ENCODE peak calls at places on chromosomes 1 and 21, in nine cellular contexts. One of them, this sample, is unnamed.

GRCh38 chr1:205072881-205073280 is 11.4 kb downstream of the TMEM81 start:
- DNase-seq in heart right ventricle: no peak
- DNase-seq in endodermal cell: no peak
- DNase-seq in fibroblast of lung: no peak
- DNase-seq in cardiac muscle cell: no peak
- DNase-seq in cardiac fibroblast: no peak
- DNase-seq in IMR-90: no peak
- DNase-seq in AG04449: no peak
- DNase-seq in astrocyte of the spinal cord: no peak
- DNase-seq in this sample: no peak

GRCh38 chr21:45987121-45987711 is 5.6 kb downstream of the COL6A1 start:
- DNase-seq in heart right ventricle: peak
- DNase-seq in endodermal cell: no peak
- DNase-seq in fibroblast of lung: no peak
- DNase-seq in cardiac muscle cell: no peak
- DNase-seq in cardiac fibroblast: no peak
- DNase-seq in IMR-90: no peak
- DNase-seq in AG04449: no peak
- DNase-seq in astrocyte of the spinal cord: no peak
- DNase-seq in this sample: no peak

GRCh38 chr1:29527314-29528004 is 291.1 kb downstream of the PTPRU start:
- DNase-seq in heart right ventricle: no peak
- DNase-seq in endodermal cell: peak
- DNase-seq in fibroblast of lung: no peak
- DNase-seq in cardiac muscle cell: no peak
- DNase-seq in cardiac fibroblast: no peak
- DNase-seq in IMR-90: no peak
- DNase-seq in AG04449: no peak
- DNase-seq in astrocyte of the spinal cord: no peak
- DNase-seq in this sample: no peak

GRCh38 chr1:160625725-160626498 is 20.9 kb downstream of the SLAMF1 start:
- DNase-seq in heart right ventricle: no peak
- DNase-seq in endodermal cell: no peak
- DNase-seq in fibroblast of lung: no peak
- DNase-seq in cardiac muscle cell: peak
- DNase-seq in cardiac fibroblast: no peak
- DNase-seq in IMR-90: no peak
- DNase-seq in AG04449: no peak
- DNase-seq in astrocyte of the spinal cord: no peak
- DNase-seq in this sample: no peak

GRCh38 chr1:87968259-87968955 is 639.7 kb downstream of the LMO4 start:
- DNase-seq in heart right ventricle: peak
- DNase-seq in endodermal cell: no peak
- DNase-seq in fibroblast of lung: peak
- DNase-seq in cardiac muscle cell: peak
- DNase-seq in cardiac fibroblast: peak
- DNase-seq in IMR-90: peak
- DNase-seq in AG04449: no peak
- DNase-seq in astrocyte of the spinal cord: peak
- DNase-seq in this sample: peak

GRCh38 chr1:200150721-200151120 is 123.2 kb downstream of the NR5A2 start:
- DNase-seq in heart right ventricle: no peak
- DNase-seq in endodermal cell: no peak
- DNase-seq in fibroblast of lung: peak
- DNase-seq in cardiac muscle cell: peak
- DNase-seq in cardiac fibroblast: peak
- DNase-seq in IMR-90: peak
- DNase-seq in AG04449: peak
- DNase-seq in astrocyte of the spinal cord: peak
- DNase-seq in this sample: peak

GRCh38 chr1:202852163-202852904 is 36.6 kb downstream of the RABIF start:
- DNase-seq in heart right ventricle: no peak
- DNase-seq in endodermal cell: peak
- DNase-seq in fibroblast of lung: peak
- DNase-seq in cardiac muscle cell: peak
- DNase-seq in cardiac fibroblast: peak
- DNase-seq in IMR-90: peak
- DNase-seq in AG04449: no peak
- DNase-seq in astrocyte of the spinal cord: peak
- DNase-seq in this sample: peak

GRCh38 chr1:214384373-214385079 is 103.6 kb downstream of the SMYD2 start:
- DNase-seq in heart right ventricle: no peak
- DNase-seq in endodermal cell: no peak
- DNase-seq in fibroblast of lung: no peak
- DNase-seq in cardiac muscle cell: no peak
- DNase-seq in cardiac fibroblast: no peak
- DNase-seq in IMR-90: no peak
- DNase-seq in AG04449: no peak
- DNase-seq in astrocyte of the spinal cord: no peak
- DNase-seq in this sample: no peak

GRCh38 chr1:228392111-228392936 is 14.3 kb downstream of the TRIM11 start:
- DNase-seq in heart right ventricle: no peak
- DNase-seq in endodermal cell: no peak
- DNase-seq in fibroblast of lung: peak
- DNase-seq in cardiac muscle cell: no peak
- DNase-seq in cardiac fibroblast: peak
- DNase-seq in IMR-90: peak
- DNase-seq in AG04449: no peak
- DNase-seq in astrocyte of the spinal cord: peak
- DNase-seq in this sample: no peak

GRCh38 chr21:44892536-44893277 is 19.2 kb upstream of the PTTG1IP start:
- DNase-seq in heart right ventricle: peak
- DNase-seq in endodermal cell: peak
- DNase-seq in fibroblast of lung: no peak
- DNase-seq in cardiac muscle cell: peak
- DNase-seq in cardiac fibroblast: peak
- DNase-seq in IMR-90: peak
- DNase-seq in AG04449: no peak
- DNase-seq in astrocyte of the spinal cord: no peak
- DNase-seq in this sample: no peak

GRCh38 chr1:19325958-19326747 is 14.0 kb downstream of the SLC66A1 start:
- DNase-seq in heart right ventricle: no peak
- DNase-seq in endodermal cell: no peak
- DNase-seq in fibroblast of lung: no peak
- DNase-seq in cardiac muscle cell: no peak
- DNase-seq in cardiac fibroblast: no peak
- DNase-seq in IMR-90: no peak
- DNase-seq in AG04449: no peak
- DNase-seq in astrocyte of the spinal cord: no peak
- DNase-seq in this sample: no peak

GRCh38 chr1:19324665-19324990 is 12.5 kb downstream of the SLC66A1 start:
- DNase-seq in heart right ventricle: no peak
- DNase-seq in endodermal cell: no peak
- DNase-seq in fibroblast of lung: no peak
- DNase-seq in cardiac muscle cell: no peak
- DNase-seq in cardiac fibroblast: no peak
- DNase-seq in IMR-90: no peak
- DNase-seq in AG04449: no peak
- DNase-seq in astrocyte of the spinal cord: no peak
- DNase-seq in this sample: no peak

GRCh38 chr1:19323987-19324664 is 12.0 kb downstream of the SLC66A1 start:
- DNase-seq in heart right ventricle: no peak
- DNase-seq in endodermal cell: no peak
- DNase-seq in fibroblast of lung: no peak
- DNase-seq in cardiac muscle cell: no peak
- DNase-seq in cardiac fibroblast: no peak
- DNase-seq in IMR-90: no peak
- DNase-seq in AG04449: no peak
- DNase-seq in astrocyte of the spinal cord: no peak
- DNase-seq in this sample: no peak

GRCh38 chr1:19326748-19327065 is 14.6 kb downstream of the SLC66A1 start:
- DNase-seq in heart right ventricle: no peak
- DNase-seq in endodermal cell: no peak
- DNase-seq in fibroblast of lung: no peak
- DNase-seq in cardiac muscle cell: no peak
- DNase-seq in cardiac fibroblast: no peak
- DNase-seq in IMR-90: no peak
- DNase-seq in AG04449: no peak
- DNase-seq in astrocyte of the spinal cord: no peak
- DNase-seq in this sample: no peak

DNA sequence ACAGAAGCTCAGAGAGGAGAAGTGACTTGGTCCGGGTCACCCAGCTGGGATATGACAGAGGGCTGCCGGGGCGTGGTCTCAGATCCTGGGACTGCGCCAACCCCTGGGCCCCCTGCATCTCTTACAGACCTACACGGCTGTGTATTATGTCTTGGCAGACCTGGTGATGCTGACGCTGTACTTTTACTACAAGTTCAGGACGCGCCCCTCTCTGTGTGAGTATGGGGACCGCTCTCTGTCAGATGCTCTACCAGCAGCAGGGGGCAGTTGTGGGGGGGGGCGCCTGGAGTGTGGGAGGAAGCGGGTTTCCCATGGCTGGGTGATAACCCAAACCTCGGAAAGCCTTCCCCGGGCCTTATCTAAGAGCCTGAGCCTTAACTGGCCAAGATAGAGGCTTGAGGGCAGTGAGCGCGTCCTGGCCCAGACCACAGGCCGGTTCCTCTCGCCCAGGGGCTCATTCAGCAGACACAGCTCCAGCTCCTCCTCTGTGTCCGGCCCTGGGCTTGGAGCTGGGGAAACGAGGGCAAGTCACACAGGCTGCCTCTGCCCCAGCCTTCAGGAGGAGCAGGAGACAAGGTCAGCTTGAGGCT is 13.3 kb downstream of the SLC66A1 start:
- DNase-seq in heart right ventricle: no peak
- DNase-seq in endodermal cell: no peak
- DNase-seq in fibroblast of lung: no peak
- DNase-seq in cardiac muscle cell: peak
- DNase-seq in cardiac fibroblast: no peak
- DNase-seq in IMR-90: no peak
- DNase-seq in AG04449: no peak
- DNase-seq in astrocyte of the spinal cord: no peak
- DNase-seq in this sample: no peak
- TF ChIP-seq CTCF in heart right ventricle: no peak
- TF ChIP-seq CTCF in endodermal cell: no peak
- TF ChIP-seq CTCF in fibroblast of lung: no peak
- TF ChIP-seq CTCF in cardiac muscle cell: no peak
- TF ChIP-seq CTCF in cardiac fibroblast: no peak
- TF ChIP-seq CTCF in IMR-90: no peak
- TF ChIP-seq CTCF in AG04449: no peak
- TF ChIP-seq CTCF in astrocyte of the spinal cord: no peak
- TF ChIP-seq CTCF in this sample: no peak

GRCh38 chr1:183787704-183788103 is 17.2 kb upstream of the RGL1 start:
- DNase-seq in heart right ventricle: no peak
- DNase-seq in endodermal cell: no peak
- DNase-seq in fibroblast of lung: no peak
- DNase-seq in cardiac muscle cell: no peak
- DNase-seq in cardiac fibroblast: no peak
- DNase-seq in IMR-90: no peak
- DNase-seq in AG04449: no peak
- DNase-seq in astrocyte of the spinal cord: no peak
- DNase-seq in this sample: no peak

GRCh38 chr1:183794084-183794483 is 10.8 kb upstream of the RGL1 start:
- DNase-seq in heart right ventricle: no peak
- DNase-seq in endodermal cell: no peak
- DNase-seq in fibroblast of lung: no peak
- DNase-seq in cardiac muscle cell: no peak
- DNase-seq in cardiac fibroblast: no peak
- DNase-seq in IMR-90: no peak
- DNase-seq in AG04449: no peak
- DNase-seq in astrocyte of the spinal cord: no peak
- DNase-seq in this sample: no peak

DNA sequence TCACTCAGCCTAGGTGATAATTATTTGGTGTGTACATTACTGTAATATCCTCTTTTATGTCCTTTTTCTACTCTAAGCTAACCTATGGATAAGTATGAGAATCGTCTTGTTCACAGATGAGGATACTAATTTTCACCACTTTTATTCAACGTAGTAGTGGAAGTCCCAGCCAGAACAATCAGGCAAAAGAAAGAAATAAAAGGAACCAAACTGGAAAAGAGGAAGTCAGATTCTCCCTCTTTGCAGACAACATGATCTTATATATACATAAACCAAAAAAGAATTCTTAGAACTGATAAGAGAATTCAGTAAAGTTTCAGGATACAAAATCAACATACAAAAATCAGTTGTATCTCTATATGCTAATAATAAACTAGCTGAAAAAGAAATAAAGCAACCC is 12.6 kb upstream of the RGL1 start:
- DNase-seq in heart right ventricle: no peak
- DNase-seq in endodermal cell: no peak
- DNase-seq in fibroblast of lung: no peak
- DNase-seq in cardiac muscle cell: no peak
- DNase-seq in cardiac fibroblast: no peak
- DNase-seq in IMR-90: no peak
- DNase-seq in AG04449: no peak
- DNase-seq in astrocyte of the spinal cord: no peak
- DNase-seq in this sample: no peak
- H3K4me3 ChIP-seq in heart right ventricle: no peak
- H3K4me3 ChIP-seq in endodermal cell: no peak
- H3K4me3 ChIP-seq in fibroblast of lung: no peak
- H3K4me3 ChIP-seq in cardiac muscle cell: no peak
- H3K4me3 ChIP-seq in cardiac fibroblast: no peak
- H3K4me3 ChIP-seq in IMR-90: no peak
- H3K4me3 ChIP-seq in AG04449: no peak
- H3K4me3 ChIP-seq in astrocyte of the spinal cord: no peak
- H3K4me3 ChIP-seq in this sample: no peak

DNA sequence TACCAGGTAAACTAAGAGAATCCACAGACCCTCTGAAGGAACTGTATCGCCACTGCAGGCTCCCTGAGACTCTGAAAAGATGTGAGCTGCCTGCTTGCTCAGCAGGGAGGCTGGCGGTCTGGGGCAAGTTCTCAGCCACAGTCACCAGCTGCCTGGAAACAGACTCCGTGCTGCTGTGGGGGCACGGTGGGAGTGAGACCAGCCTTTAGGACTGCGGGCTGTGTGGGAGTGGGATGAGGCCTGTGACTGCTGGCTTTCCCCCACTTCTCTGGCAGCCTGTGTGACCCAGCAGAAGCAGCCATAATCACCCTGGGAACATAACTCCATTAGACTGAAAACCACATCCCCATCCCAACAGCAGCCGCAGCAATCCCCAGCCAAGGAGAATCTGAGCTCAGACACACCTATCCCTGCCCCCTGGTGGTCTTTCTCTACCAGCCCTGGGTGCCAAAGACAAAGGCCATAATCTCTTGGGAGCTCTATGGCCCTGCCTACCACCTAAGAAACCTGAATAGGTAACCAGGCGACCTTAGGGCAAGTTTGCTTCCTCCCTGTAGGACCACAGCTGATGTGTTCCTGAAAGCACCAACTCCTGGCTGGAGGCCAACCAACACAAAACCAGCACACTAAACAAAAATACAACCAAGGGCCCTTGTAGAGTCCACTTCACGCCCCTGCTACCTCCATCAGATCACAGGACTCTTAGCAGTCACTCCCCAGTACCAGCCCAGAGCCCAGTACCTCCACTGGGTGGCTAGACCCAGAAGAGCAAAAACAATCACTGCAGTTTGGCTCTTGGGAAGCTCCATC is 151.5 kb downstream of the SMYD3 start:
- DNase-seq in heart right ventricle: no peak
- DNase-seq in endodermal cell: peak
- DNase-seq in fibroblast of lung: peak
- DNase-seq in cardiac muscle cell: no peak
- DNase-seq in cardiac fibroblast: peak
- DNase-seq in IMR-90: no peak
- DNase-seq in AG04449: no peak
- DNase-seq in astrocyte of the spinal cord: peak
- DNase-seq in this sample: no peak
- TF ChIP-seq CTCF in heart right ventricle: no peak
- TF ChIP-seq CTCF in endodermal cell: peak
- TF ChIP-seq CTCF in fibroblast of lung: no peak
- TF ChIP-seq CTCF in cardiac muscle cell: no peak
- TF ChIP-seq CTCF in cardiac fibroblast: no peak
- TF ChIP-seq CTCF in IMR-90: no peak
- TF ChIP-seq CTCF in AG04449: no peak
- TF ChIP-seq CTCF in astrocyte of the spinal cord: peak
- TF ChIP-seq CTCF in this sample: no peak

GRCh38 chr1:28313710-28314510 is 14.9 kb upstream of the MED18 start:
- DNase-seq in heart right ventricle: no peak
- DNase-seq in endodermal cell: peak
- DNase-seq in fibroblast of lung: peak
- DNase-seq in cardiac muscle cell: peak
- DNase-seq in cardiac fibroblast: peak
- DNase-seq in IMR-90: peak
- DNase-seq in AG04449: no peak
- DNase-seq in astrocyte of the spinal cord: no peak
- DNase-seq in this sample: peak
- H3K4me3 ChIP-seq in heart right ventricle: no peak
- H3K4me3 ChIP-seq in endodermal cell: no peak
- H3K4me3 ChIP-seq in fibroblast of lung: no peak
- H3K4me3 ChIP-seq in cardiac muscle cell: no peak
- H3K4me3 ChIP-seq in cardiac fibroblast: no peak
- H3K4me3 ChIP-seq in IMR-90: no peak
- H3K4me3 ChIP-seq in AG04449: no peak
- H3K4me3 ChIP-seq in astrocyte of the spinal cord: no peak
- H3K4me3 ChIP-seq in this sample: no peak